ENCODE peak calls at places on chromosomes 13 and 19, in seven cellular contexts. U is right atrium auricular region; A is CD8-positive, alpha-beta T cell; W is psoas muscle; Y is SJCRH30; H is spleen; Z is fibroblast of lung. J is an unnamed sample.

GRCh38 chr19:6023085-6023682 is 45.2 kb upstream of the RANBP3 start:
- DNase-seq in U (no peak), A (no peak), W (peak; percentile 53), Y (no peak), H (peak; percentile 40), Z (peak; percentile 33), J (peak; percentile 31)

GRCh38 chr19:30225615-30226463 is 146.3 kb upstream of the ZNF536 start:
- DNase-seq in U (no peak), A (no peak), W (no peak), Y (peak; percentile 30), H (no peak), Z (no peak), J (no peak)

GRCh38 chr13:33312150-33312908 is 26.8 kb upstream of the STARD13 start:
- DNase-seq in U (no peak), A (no peak), W (no peak), Y (no peak), H (no peak), Z (peak; percentile 58), J (no peak)

GRCh38 chr13:38690231-38690630 is 3.4 kb downstream of the FREM2 start:
- DNase-seq in U (no peak), A (no peak), W (no peak), Y (no peak), H (no peak), Z (no peak), J (no peak)

GRCh38 chr13:91362908-91363307 is 15.4 kb downstream of the MIR17HG start:
- DNase-seq in U (no peak), A (no peak), W (no peak), Y (no peak), H (no peak), Z (no peak), J (no peak)

GRCh38 chr19:37127999-37128820 is 44.3 kb downstream of the ZNF585A start:
- DNase-seq in U (no peak), A (no peak), W (no peak), Y (no peak), H (no peak), Z (no peak), J (no peak)

GRCh38 chr19:3801412-3802096 is 15.4 kb upstream of the MATK start:
- DNase-seq in U (no peak), A (peak; percentile 69), W (no peak), Y (no peak), H (peak; percentile 89), Z (no peak), J (peak; percentile 5)

GRCh38 chr13:23695196-23695595 is 125.0 kb downstream of the TNFRSF19 start:
- DNase-seq in U (no peak), A (no peak), W (peak; percentile 43), Y (no peak), H (no peak), Z (no peak), J (no peak)

GRCh38 chr13:64266024-64266423 is 2850.4 kb upstream of the PCDH20 start:
- DNase-seq in U (no peak), A (no peak), W (no peak), Y (no peak), H (no peak), Z (no peak), J (no peak)

GRCh38 chr19:34336781-34337271 is 28.2 kb upstream of the GPI start:
- DNase-seq in U (no peak), A (peak; percentile 66), W (no peak), Y (peak; percentile 17), H (no peak), Z (peak; percentile 51), J (no peak)

GRCh38 chr13:67275351-67275989 is 45.3 kb upstream of the PCDH9 start:
- DNase-seq in U (no peak), A (no peak), W (no peak), Y (no peak), H (no peak), Z (no peak), J (no peak)

GRCh38 chr13:98510156-98510509 is 66.8 kb downstream of the STK24 start:
- DNase-seq in U (no peak), A (no peak), W (no peak), Y (no peak), H (no peak), Z (no peak), J (no peak)

GRCh38 chr19:18762125-18763023 is 28.7 kb downstream of the COMP start:
- DNase-seq in U (no peak), A (no peak), W (peak; percentile 87), Y (peak; percentile 76), H (no peak), Z (peak; percentile 56), J (peak; percentile 65)

GRCh38 chr19:48638831-48639381 is 1.7 kb upstream of the DBP start:
- DNase-seq in U (no peak), A (no peak), W (peak; percentile 58), Y (no peak), H (peak; percentile 87), Z (no peak), J (no peak)

GRCh38 chr19:3298853-3299449 is 67.4 kb upstream of the NFIC start:
- DNase-seq in U (no peak), A (no peak), W (no peak), Y (no peak), H (no peak), Z (no peak), J (no peak)

GRCh38 chr19:27635401-27635800 is 1577.5 kb downstream of the UQCRFS1 start:
- DNase-seq in U (no peak), A (no peak), W (no peak), Y (no peak), H (no peak), Z (no peak), J (no peak)

GRCh38 chr19:23285948-23286347 is 35.8 kb upstream of the ZNF724 start:
- DNase-seq in U (no peak), A (no peak), W (no peak), Y (no peak), H (no peak), Z (no peak), J (no peak)

GRCh38 chr13:48236528-48237353 is 3.7 kb downstream of the ITM2B start:
- DNase-seq in U (no peak), A (no peak), W (no peak), Y (no peak), H (no peak), Z (peak; percentile 37), J (no peak)

GRCh38 chr19:4518345-4519171 is at the start of gene PLIN4:
- DNase-seq in U (peak; percentile 73), A (no peak), W (peak; percentile 96), Y (no peak), H (no peak), Z (peak; percentile 93), J (peak; percentile 4)

GRCh38 chr19:33309826-33310225 is 7.5 kb upstream of the CEBPA start:
- DNase-seq in U (no peak), A (no peak), W (no peak), Y (no peak), H (no peak), Z (no peak), J (no peak)

GRCh38 chr13:97367427-97367826 is 66.5 kb upstream of the RAP2A start:
- DNase-seq in U (no peak), A (no peak), W (no peak), Y (peak; percentile 28), H (no peak), Z (peak; percentile 78), J (peak; percentile 90)

GRCh38 chr13:59584101-59584500 is 579.6 kb downstream of the DIAPH3 start:
- DNase-seq in U (no peak), A (no peak), W (no peak), Y (no peak), H (no peak), Z (no peak), J (no peak)

DNA sequence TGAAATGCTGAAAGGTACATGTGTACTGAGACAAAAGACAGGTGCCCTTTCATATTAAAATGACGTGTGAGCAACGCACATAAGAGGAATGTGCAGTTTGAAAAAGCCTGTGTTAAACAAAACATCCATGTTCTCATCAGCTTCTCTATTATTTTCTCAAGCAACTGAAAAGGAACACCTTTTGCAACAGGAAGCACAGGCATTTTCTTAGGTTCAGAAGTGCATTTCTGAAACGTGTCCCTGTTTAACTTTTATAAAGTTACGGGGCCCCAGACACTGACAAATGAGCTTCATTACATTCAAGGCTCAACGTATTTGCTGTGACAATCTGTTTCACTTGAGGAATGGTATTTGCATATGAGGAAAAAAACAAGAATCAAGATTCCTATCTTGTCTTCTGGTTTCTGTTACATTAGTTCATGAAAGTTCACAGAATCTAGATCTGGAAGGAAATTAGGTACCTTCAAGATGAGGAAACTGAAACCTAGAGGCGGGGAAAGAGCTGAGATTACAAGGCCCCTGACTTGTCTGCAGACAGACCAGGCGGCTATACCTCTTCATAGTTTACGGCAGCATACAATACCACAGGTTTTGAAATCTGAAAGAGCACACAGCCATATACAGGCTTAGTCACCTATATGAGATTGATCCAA is 431.7 kb downstream of the KLF12 start:
- DNase-seq in U (no peak), A (peak; percentile 27), W (no peak), Y (no peak), H (no peak), Z (no peak), J (no peak)
- H3K27ac ChIP-seq in U (no peak overlapping the region), A (peak overlapping the region; percentile 47), W (no peak overlapping the region), Y (no peak overlapping the region), H (peak overlapping the region; percentile 42), Z (no peak overlapping the region), J (no peak overlapping the region)

GRCh38 chr13:62309904-62310303 is 894.3 kb upstream of the PCDH20 start:
- DNase-seq in U (no peak), A (no peak), W (no peak), Y (peak; percentile 20), H (no peak), Z (no peak), J (no peak)

GRCh38 chr13:62300021-62300420 is 884.4 kb upstream of the PCDH20 start:
- DNase-seq in U (no peak), A (no peak), W (no peak), Y (peak; percentile 31), H (no peak), Z (no peak), J (no peak)

GRCh38 chr13:62302341-62302740 is 886.7 kb upstream of the PCDH20 start:
- DNase-seq in U (no peak), A (no peak), W (no peak), Y (no peak), H (no peak), Z (peak; percentile 59), J (no peak)

GRCh38 chr13:62305758-62306157 is 890.1 kb upstream of the PCDH20 start:
- DNase-seq in U (no peak), A (no peak), W (no peak), Y (no peak), H (no peak), Z (peak; percentile 3), J (no peak)
- H3K27ac ChIP-seq in U (no peak overlapping the region), A (no peak overlapping the region), W (no peak overlapping the region), Y (peak overlapping the region; percentile 47), H (peak overlapping the region; percentile 20), Z (no peak overlapping the region), J (no peak overlapping the region)

GRCh38 chr13:46158222-46158621 is 23.8 kb downstream of the LCP1 start:
- DNase-seq in U (no peak), A (no peak), W (no peak), Y (no peak), H (no peak), Z (no peak), J (no peak)
- H3K27ac ChIP-seq in U (no peak overlapping the region), A (no peak overlapping the region), W (no peak overlapping the region), Y (no peak overlapping the region), H (no peak overlapping the region), Z (no peak overlapping the region), J (no peak overlapping the region)

DNA sequence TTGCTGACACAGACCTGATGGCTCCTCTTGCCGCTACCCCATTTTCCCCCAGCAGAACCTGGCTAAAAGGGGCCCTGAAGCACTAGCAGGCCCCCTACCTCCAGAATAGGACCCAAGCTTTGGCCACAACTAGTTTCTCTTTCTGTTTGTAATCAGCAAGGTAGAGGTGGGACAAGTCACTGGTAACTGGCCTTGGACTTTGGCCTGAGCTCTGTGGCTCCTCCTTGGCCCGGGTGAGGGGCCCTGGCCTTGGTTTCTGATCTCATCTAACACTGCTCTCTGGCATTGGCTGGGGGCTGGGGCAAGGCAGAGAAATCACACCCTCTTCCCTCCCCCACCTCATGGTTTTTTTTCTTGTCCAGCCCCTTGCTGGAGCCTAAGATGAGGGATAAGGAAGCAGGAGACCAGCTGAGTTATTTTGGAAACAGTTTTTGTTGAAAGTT is 2.1 kb downstream of the CALM3 start:
- DNase-seq in U (peak; percentile 57), A (no peak), W (no peak), Y (no peak), H (peak; percentile 71), Z (no peak), J (no peak)
- H3K27ac ChIP-seq in U (peak overlapping the region; percentile 96), A (no peak overlapping the region), W (peak overlapping the region; percentile 97), Y (no peak overlapping the region), H (peak overlapping the region; percentile 96), Z (peak overlapping the region; percentile 90), J (no peak overlapping the region)